ENCODE peak calls at places on chromosomes 1 and 21, in six cellular contexts. O is HCT116, Y is HepG2, K is K562, G is SK-N-SH, V is GM12878. D is an unnamed sample.

GRCh38 chr1:58568271-58568860 is 8.7 kb downstream of the TACSTD2 start:
- DNase-seq in O (no peak), Y (no peak), K (no peak), G (no peak), V (no peak), D (no peak)

GRCh38 chr1:24364605-24364974 is 45.4 kb downstream of the GRHL3 start:
- DNase-seq in O (peak; percentile 70), Y (no peak), K (no peak), G (no peak), V (no peak), D (no peak)

GRCh38 chr1:158112994-158113758 is 67.5 kb upstream of the CD1D start:
- DNase-seq in O (no peak), Y (no peak), K (no peak), G (peak; percentile 59), V (no peak), D (no peak)

GRCh38 chr1:233998926-233999325 is 94.5 kb downstream of the SLC35F3 start:
- DNase-seq in O (no peak), Y (no peak), K (no peak), G (no peak), V (no peak), D (no peak)

GRCh38 chr1:51741121-51741681 is 124.3 kb downstream of the OSBPL9 start:
- DNase-seq in O (no peak), Y (no peak), K (no peak), G (no peak), V (no peak), D (no peak)

GRCh38 chr1:21573971-21574458 is 64.8 kb downstream of the ALPL start:
- DNase-seq in O (peak; percentile 53), Y (peak; percentile 67), K (peak; percentile 49), G (peak; percentile 85), V (no peak), D (peak; percentile 76)

GRCh38 chr1:213123532-213123931 is 72.5 kb downstream of the RPS6KC1 start:
- DNase-seq in O (peak; percentile 72), Y (peak; percentile 50), K (no peak), G (no peak), V (no peak), D (no peak)

GRCh38 chr1:240284656-240285427 is 193.2 kb downstream of the FMN2 start:
- DNase-seq in O (no peak), Y (no peak), K (no peak), G (no peak), V (no peak), D (no peak)

GRCh38 chr1:36528361-36529349 is 45.9 kb upstream of the CSF3R start:
- DNase-seq in O (no peak), Y (no peak), K (no peak), G (no peak), V (no peak), D (no peak)

GRCh38 chr1:93394514-93394913 is 48.8 kb downstream of the DR1 start:
- DNase-seq in O (no peak), Y (no peak), K (no peak), G (no peak), V (no peak), D (no peak)

GRCh38 chr1:155062702-155063411 is 683 bp upstream of the EFNA4 start:
- DNase-seq in O (no peak), Y (peak; percentile 38), K (peak; percentile 72), G (peak; percentile 47), V (no peak), D (peak; percentile 66)

GRCh38 chr1:113036639-113037321 is 36.2 kb upstream of the LRIG2 start:
- DNase-seq in O (no peak), Y (no peak), K (no peak), G (no peak), V (no peak), D (no peak)

GRCh38 chr21:38804617-38805281 is 980 bp upstream of the ETS2 start:
- DNase-seq in O (peak; percentile 40), Y (no peak), K (peak; percentile 77), G (peak; percentile 78), V (no peak), D (peak; percentile 42)

GRCh38 chr1:23452011-23452411 is 27.5 kb upstream of the TCEA3 start:
- DNase-seq in O (peak; percentile 24), Y (no peak), K (no peak), G (peak; percentile 54), V (no peak), D (peak; percentile 99)

GRCh38 chr1:6177681-6178380 is 2.3 kb downstream of the CHD5 start:
- DNase-seq in O (no peak), Y (no peak), K (no peak), G (peak; percentile 32), V (no peak), D (no peak)

GRCh38 chr1:93143136-93143535 is 37.1 kb downstream of the TMED5 start:
- DNase-seq in O (no peak), Y (no peak), K (no peak), G (no peak), V (peak; percentile 19), D (no peak)

GRCh38 chr1:165637427-165637826 is 6.4 kb downstream of the MGST3 start:
- DNase-seq in O (no peak), Y (no peak), K (no peak), G (no peak), V (no peak), D (no peak)

GRCh38 chr1:207495816-207496792 is at the start of gene CR1:
- DNase-seq in O (no peak), Y (no peak), K (peak; percentile 27), G (peak; percentile 12), V (no peak), D (no peak)

GRCh38 chr1:59833022-59833421 is 18.3 kb downstream of the HOOK1 start:
- DNase-seq in O (no peak), Y (no peak), K (no peak), G (no peak), V (no peak), D (no peak)

GRCh38 chr1:115329965-115330364 is 8.1 kb downstream of the NGF start:
- DNase-seq in O (no peak), Y (no peak), K (no peak), G (no peak), V (no peak), D (no peak)

GRCh38 chr1:67888707-67889106 is 55.4 kb upstream of the GNG12 start:
- DNase-seq in O (no peak), Y (no peak), K (no peak), G (no peak), V (no peak), D (no peak)

GRCh38 chr21:34280987-34281386 is 82.8 kb upstream of the KCNE2 start:
- DNase-seq in O (no peak), Y (no peak), K (no peak), G (no peak), V (no peak), D (no peak)

GRCh38 chr1:113615425-113615824 is 143.9 kb downstream of the PHTF1 start:
- DNase-seq in O (no peak), Y (no peak), K (no peak), G (no peak), V (no peak), D (no peak)

GRCh38 chr1:87983841-87984240 is 655.2 kb downstream of the LMO4 start:
- DNase-seq in O (no peak), Y (no peak), K (no peak), G (no peak), V (no peak), D (no peak)

GRCh38 chr1:215583185-215583692 is 16.1 kb downstream of the KCTD3 start:
- DNase-seq in O (no peak), Y (no peak), K (no peak), G (no peak), V (no peak), D (peak; percentile 89)
- TF ChIP-seq JUND in O (peak; percentile 86), Y (no peak), K (no peak), G (no peak), V (no peak), D (peak; percentile 75)

DNA sequence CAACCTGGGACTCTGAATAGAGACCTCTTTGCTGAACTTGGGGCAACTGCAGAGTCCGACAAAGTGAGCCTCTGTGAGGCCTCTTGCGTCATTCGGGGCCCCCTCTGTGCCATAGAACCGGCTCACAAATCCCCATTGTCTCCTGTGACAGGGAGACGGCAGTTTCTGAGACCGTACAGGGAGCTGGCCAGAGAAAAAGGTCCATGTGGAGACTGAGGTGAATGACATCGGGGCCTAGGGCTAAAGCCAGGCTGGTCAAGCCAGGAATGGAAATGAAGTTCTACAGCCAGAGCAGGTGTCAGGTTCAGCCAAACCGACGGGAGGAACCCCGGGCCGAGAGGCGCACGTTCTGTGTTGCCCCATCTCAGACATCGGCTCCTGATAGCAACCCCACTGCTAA is 37.1 kb upstream of the TRIM67 start:
- DNase-seq in O (no peak), Y (peak; percentile 13), K (no peak), G (no peak), V (no peak), D (no peak)
- TF ChIP-seq JUND in O (no peak), Y (no peak), K (no peak), G (no peak), V (no peak), D (no peak)

GRCh38 chr1:14755518-14756252 is 157.2 kb downstream of the KAZN start:
- DNase-seq in O (no peak), Y (no peak), K (no peak), G (no peak), V (no peak), D (no peak)
- TF ChIP-seq JUND in O (no peak), Y (no peak), K (no peak), G (no peak), V (no peak), D (no peak)

DNA sequence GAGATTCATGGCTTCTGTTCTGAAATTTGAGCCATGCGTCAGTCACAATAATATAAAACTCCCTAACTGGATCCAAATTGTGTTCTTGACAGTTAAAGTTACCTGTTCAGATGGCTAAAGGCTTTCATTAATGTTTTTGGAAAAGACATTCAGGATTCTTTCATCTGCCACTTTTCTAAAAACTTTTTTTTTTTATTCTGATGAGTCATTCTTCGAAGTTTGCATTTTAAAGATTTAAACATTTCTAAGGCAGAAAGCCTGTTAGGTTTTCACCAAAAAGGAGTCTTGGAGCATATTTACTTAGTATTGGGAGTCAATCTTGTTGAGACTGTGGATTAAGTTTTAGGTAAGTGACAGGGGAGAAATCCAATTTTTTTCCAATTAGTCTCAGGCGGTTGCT is 18.9 kb upstream of the SDC3 start:
- DNase-seq in O (no peak), Y (no peak), K (no peak), G (no peak), V (no peak), D (no peak)
- TF ChIP-seq JUND in O (no peak), Y (no peak), K (no peak), G (no peak), V (no peak), D (no peak)

GRCh38 chr1:50279622-50280320 is 143.5 kb downstream of the DMRTA2 start:
- DNase-seq in O (no peak), Y (peak; percentile 8), K (peak; percentile 34), G (no peak), V (no peak), D (peak; percentile 28)
- TF ChIP-seq JUND in O (no peak), Y (no peak), K (no peak), G (no peak), V (no peak), D (no peak)